ENCODE peak calls at places on chromosome 20, in five cellular contexts. O is AG10803; F is stimulated activated CD4-positive, alpha-beta T cell treated with anti-CD3 and anti-CD28 coated beads, Interleukin-4, amount 100 ng/mL, for 1 hour; H is effector CD4-positive, alpha-beta T cell; R is activated naive CD4-positive, alpha-beta T cell treated with anti-CD3 and anti-CD28 coated beads for 36 hours. E is an unnamed sample.
A peak's percentile ranks its signal among the peaks of the same experiment; 100 is the strongest.

GRCh38 chr20:35238170-35238569 is 11.7 kb downstream of the MMP24 start:
- DNase-seq in O (no peak), F (no peak), H (no peak), R (no peak), E (no peak)

GRCh38 chr20:11451793-11452291 is 465.9 kb upstream of the BTBD3 start:
- DNase-seq in O (peak; percentile 49), F (no peak), H (no peak), R (no peak), E (no peak)

GRCh38 chr20:24490598-24490997 is 21.2 kb downstream of the SYNDIG1 start:
- DNase-seq in O (no peak), F (no peak), H (no peak), R (no peak), E (no peak)

GRCh38 chr20:33733654-33734576 is 2.1 kb downstream of the ZNF341 start:
- DNase-seq in O (peak; percentile 91), F (no peak), H (no peak), R (no peak), E (no peak)

GRCh38 chr20:39660251-39660650 is 698.1 kb downstream of the DHX35 start:
- DNase-seq in O (peak; percentile 49), F (no peak), H (no peak), R (no peak), E (no peak)

GRCh38 chr20:48502758-48503157 is 325.0 kb downstream of the PREX1 start:
- DNase-seq in O (no peak), F (no peak), H (no peak), R (no peak), E (peak; percentile 38)

GRCh38 chr20:17431621-17432364 is 99.4 kb downstream of the BFSP1 start:
- DNase-seq in O (peak; percentile 62), F (peak; percentile 44), H (peak; percentile 28), R (peak; percentile 63), E (no peak)

GRCh38 chr20:24918579-24919566 is 30.2 kb upstream of the CST7 start:
- DNase-seq in O (peak; percentile 6), F (no peak), H (no peak), R (no peak), E (no peak)

GRCh38 chr20:46400828-46401477 is 5.5 kb downstream of the ELMO2 start:
- DNase-seq in O (peak; percentile 53), F (no peak), H (peak; percentile 41), R (peak; percentile 63), E (no peak)

GRCh38 chr20:1890469-1891262 is 4.5 kb upstream of the SIRPA start:
- DNase-seq in O (no peak), F (no peak), H (no peak), R (no peak), E (no peak)

GRCh38 chr20:60034231-60035110 is 76.2 kb downstream of the CDH26 start:
- DNase-seq in O (peak; percentile 12), F (no peak), H (no peak), R (no peak), E (no peak)

GRCh38 chr20:17925300-17925939 is 43.2 kb downstream of the SNX5 start:
- DNase-seq in O (no peak), F (no peak), H (no peak), R (no peak), E (no peak)

GRCh38 chr20:61803903-61804804 is 261.5 kb downstream of the TAF4 start:
- DNase-seq in O (peak; percentile 48), F (no peak), H (no peak), R (peak; percentile 13), E (no peak)

GRCh38 chr20:16528078-16528477 is 45.2 kb downstream of the KIF16B start:
- DNase-seq in O (peak; percentile 69), F (no peak), H (no peak), R (no peak), E (no peak)

GRCh38 chr20:63580796-63581461 is 6.9 kb upstream of the HELZ2 start:
- DNase-seq in O (peak; percentile 24), F (peak; percentile 71), H (peak; percentile 54), R (peak; percentile 88), E (no peak)

E was measured in coronary artery.